ENCODE peak calls at places on chromosomes 2 and 18, in seven cellular contexts. E, K, H, Y, V, J and I are unnamed samples.
A peak's percentile ranks its signal among the peaks of the same experiment; 100 is the strongest.

GRCh38 chr2:109454304-109454703 is 159.5 kb downstream of the SEPTIN10 start:
- DNase-seq in E (peak; percentile 41), K (no peak), H (no peak), Y (no peak), V (no peak), J (no peak), I (no peak)

GRCh38 chr2:102241616-102242260 is 54.9 kb downstream of the IL1RL2 start:
- DNase-seq in E (no peak), K (no peak), H (no peak), Y (no peak), V (no peak), J (no peak), I (no peak)

GRCh38 chr2:31386648-31387047 is 27.9 kb downstream of the XDH start:
- DNase-seq in E (no peak), K (peak; percentile 56), H (no peak), Y (no peak), V (no peak), J (no peak), I (no peak)

GRCh38 chr18:21548647-21549046 is 51.9 kb downstream of the ESCO1 start:
- DNase-seq in E (no peak), K (no peak), H (no peak), Y (no peak), V (no peak), J (no peak), I (no peak)

GRCh38 chr18:38077219-38077618 is 511.6 kb upstream of the CELF4 start:
- DNase-seq in E (no peak), K (no peak), H (no peak), Y (no peak), V (no peak), J (no peak), I (no peak)

GRCh38 chr18:2976218-2976617 is 36.7 kb downstream of the LPIN2 start:
- DNase-seq in E (no peak), K (peak; percentile 55), H (no peak), Y (no peak), V (no peak), J (no peak), I (no peak)

GRCh38 chr18:10374615-10375295 is 79.7 kb upstream of the APCDD1 start:
- DNase-seq in E (peak; percentile 75), K (peak; percentile 97), H (no peak), Y (no peak), V (no peak), J (no peak), I (no peak)

GRCh38 chr2:5070257-5070656 is 621.9 kb upstream of the SOX11 start:
- DNase-seq in E (no peak), K (peak; percentile 36), H (no peak), Y (no peak), V (peak; percentile 80), J (no peak), I (no peak)

GRCh38 chr2:30323499-30323898 is 92.2 kb downstream of the LBH start:
- DNase-seq in E (no peak), K (peak; percentile 64), H (no peak), Y (no peak), V (no peak), J (no peak), I (no peak)

GRCh38 chr2:68458962-68459361 is 8.1 kb downstream of the FBXO48 start:
- DNase-seq in E (no peak), K (no peak), H (no peak), Y (no peak), V (no peak), J (no peak), I (no peak)

GRCh38 chr2:164910091-164910899 is 45.0 kb downstream of the SLC38A11 start:
- DNase-seq in E (no peak), K (no peak), H (no peak), Y (no peak), V (peak; percentile 63), J (peak; percentile 80), I (no peak)

GRCh38 chr2:70638561-70638960 is 84.9 kb upstream of the TGFA start:
- DNase-seq in E (no peak), K (no peak), H (no peak), Y (no peak), V (no peak), J (no peak), I (no peak)

GRCh38 chr2:128091691-128092050 is 671 bp downstream of the UGGT1 start:
- DNase-seq in E (no peak), K (peak; percentile 28), H (no peak), Y (no peak), V (peak; percentile 8), J (no peak), I (no peak)

GRCh38 chr18:61546598-61546997 is 213.4 kb downstream of the CDH20 start:
- DNase-seq in E (no peak), K (no peak), H (no peak), Y (no peak), V (no peak), J (no peak), I (no peak)

GRCh38 chr2:231928901-231929725 is 2.9 kb upstream of the NPPC start:
- DNase-seq in E (peak; percentile 18), K (no peak), H (no peak), Y (no peak), V (no peak), J (no peak), I (peak; percentile 44)

GRCh38 chr2:34368304-34368703 is 769.2 kb upstream of the FAM98A start:
- DNase-seq in E (no peak), K (no peak), H (no peak), Y (no peak), V (no peak), J (no peak), I (no peak)

GRCh38 chr2:174350018-174350417 is 15.3 kb downstream of the SP9 start:
- DNase-seq in E (no peak), K (peak; percentile 15), H (no peak), Y (no peak), V (peak; percentile 84), J (no peak), I (no peak)

GRCh38 chr2:238948765-238949641 is 101.1 kb downstream of the TWIST2 start:
- DNase-seq in E (peak; percentile 28), K (no peak), H (no peak), Y (no peak), V (no peak), J (no peak), I (peak; percentile 34)

GRCh38 chr18:29873211-29873610 is 1169.3 kb downstream of the DSC3 start:
- DNase-seq in E (no peak), K (no peak), H (no peak), Y (no peak), V (no peak), J (no peak), I (no peak)

GRCh38 chr2:68363731-68364130 is 1.4 kb upstream of the PLEK start:
- DNase-seq in E (no peak), K (no peak), H (no peak), Y (no peak), V (no peak), J (no peak), I (no peak)

GRCh38 chr2:222673883-222674282 is 2.4 kb downstream of the MOGAT1 start:
- DNase-seq in E (no peak), K (no peak), H (no peak), Y (no peak), V (no peak), J (no peak), I (no peak)

GRCh38 chr2:230784840-230785239 is 72.2 kb downstream of the CAB39 start:
- DNase-seq in E (no peak), K (no peak), H (no peak), Y (no peak), V (no peak), J (no peak), I (no peak)

GRCh38 chr18:79798999-79799370 is 1.2 kb downstream of the KCNG2 start:
- DNase-seq in E (no peak), K (peak; percentile 28), H (no peak), Y (no peak), V (no peak), J (no peak), I (no peak)

GRCh38 chr2:132670104-132670960 is at the start of gene LYPD1:
- DNase-seq in E (peak; percentile 59), K (peak; percentile 8), H (no peak), Y (no peak), V (peak; percentile 64), J (peak; percentile 34), I (no peak)

GRCh38 chr2:34985474-34985873 is 1370.1 kb upstream of the CRIM1 start:
- DNase-seq in E (no peak), K (no peak), H (no peak), Y (no peak), V (no peak), J (no peak), I (no peak)

GRCh38 chr2:8627019-8627691 is 54.7 kb upstream of the ID2 start:
- DNase-seq in E (no peak), K (peak; percentile 26), H (no peak), Y (no peak), V (no peak), J (no peak), I (no peak)

GRCh38 chr2:234468503-234468902 is 28.4 kb downstream of the ARL4C start:
- DNase-seq in E (no peak), K (no peak), H (no peak), Y (no peak), V (no peak), J (no peak), I (no peak)

GRCh38 chr18:68454511-68455228 is 260.2 kb downstream of the TMX3 start:
- DNase-seq in E (no peak), K (no peak), H (no peak), Y (no peak), V (no peak), J (no peak), I (no peak)

GRCh38 chr2:121241466-121241865 is 43.5 kb downstream of the TFCP2L1 start:
- DNase-seq in E (no peak), K (peak; percentile 3), H (no peak), Y (no peak), V (no peak), J (no peak), I (no peak)